ENCODE peak calls at places on chromosomes 6 and 20, in eight cellular contexts. Z is tibial nerve, V is neural progenitor cell, Q is neuronal stem cell, M is brain microvascular endothelial cell, E is OCI-LY7, C is cardiac muscle cell, F is body of pancreas. K is an unnamed sample. For H3K36me3, the result is how much of the 10 kb centered on the place peaks cover.

GRCh38 chr6:70520575-70520974 is 46.2 kb upstream of the SDHAF4 start:
- DNase-seq in F (no peak), Q (no peak), M (no peak), Z (no peak), V (no peak), C (no peak), E (peak), K (no peak)

GRCh38 chr6:69487688-69488087 is 309.1 kb downstream of the LMBRD1 start:
- DNase-seq in Z (no peak), C (no peak), V (peak), Q (no peak), E (peak), M (no peak), F (no peak), K (peak)

GRCh38 chr6:53128842-53129241 is 19.8 kb downstream of the GCM1 start:
- DNase-seq in M (no peak), E (no peak), F (no peak), V (no peak), Z (no peak), Q (no peak), C (no peak), K (no peak)

GRCh38 chr6:97023982-97024381 is 99.5 kb downstream of the KLHL32 start:
- DNase-seq in M (no peak), C (no peak), F (no peak), Q (no peak), Z (no peak), E (no peak), V (no peak), K (no peak)

GRCh38 chr20:60249436-60249835 is 291.2 kb downstream of the CDH26 start:
- DNase-seq in M (peak), E (no peak), V (no peak), Z (no peak), C (no peak), F (no peak), Q (no peak), K (no peak)

GRCh38 chr6:39493174-39493573 is 170.7 kb upstream of the KCNK16 start:
- DNase-seq in Q (no peak), C (peak), E (no peak), M (no peak), Z (no peak), F (no peak), V (no peak), K (no peak)

GRCh38 chr20:32493356-32493755 is 91.8 kb downstream of the NOL4L start:
- DNase-seq in C (no peak), M (no peak), V (no peak), Q (no peak), E (no peak), F (no peak), Z (no peak), K (no peak)

GRCh38 chr6:44439270-44440045 is 52.0 kb downstream of the CDC5L start:
- DNase-seq in F (no peak), V (no peak), Z (no peak), C (no peak), Q (no peak), E (no peak), M (peak), K (no peak)

GRCh38 chr6:77231438-77232305 is 231.6 kb downstream of the HTR1B start:
- DNase-seq in Z (no peak), E (no peak), V (peak), M (peak), C (peak), Q (peak), F (no peak), K (no peak)

GRCh38 chr6:105015482-105015881 is 58.6 kb downstream of the LIN28B start:
- DNase-seq in C (no peak), Z (no peak), E (no peak), F (no peak), M (no peak), V (no peak), Q (no peak), K (no peak)

GRCh38 chr20:5090191-5090590 is 29.6 kb downstream of the PCNA start:
- DNase-seq in V (no peak), C (no peak), M (no peak), E (peak), F (no peak), Q (no peak), Z (peak), K (no peak)

GRCh38 chr6:84762941-84763396 is 1.4 kb downstream of the TBX18 start:
- DNase-seq in Q (no peak), M (no peak), F (peak), E (no peak), Z (peak), C (no peak), V (peak), K (peak)

GRCh38 chr20:8373579-8373978 is 241.5 kb downstream of the PLCB1 start:
- DNase-seq in C (no peak), Q (no peak), Z (no peak), E (no peak), F (no peak), M (no peak), V (no peak), K (no peak)

GRCh38 chr6:30154709-30155521 is 6.1 kb downstream of the TRIM10 start:
- DNase-seq in M (peak), E (no peak), C (no peak), Z (no peak), V (no peak), F (no peak), Q (no peak), K (peak)

GRCh38 chr6:71190809-71191208 is 97.8 kb upstream of the OGFRL1 start:
- DNase-seq in Q (no peak), C (peak), Z (no peak), V (peak), E (peak), F (no peak), M (no peak), K (no peak)

GRCh38 chr6:13538084-13538483 is 36.3 kb upstream of the SIRT5 start:
- DNase-seq in M (peak), E (peak), C (peak), F (no peak), V (no peak), Z (no peak), Q (no peak), K (peak)

GRCh38 chr6:168110437-168110836 is 31.4 kb upstream of the FRMD1 start:
- DNase-seq in Z (no peak), C (no peak), M (no peak), V (no peak), E (no peak), F (no peak), Q (no peak), K (no peak)

GRCh38 chr6:140957334-140957733 is 1175.4 kb upstream of the GJE1 start:
- DNase-seq in V (no peak), F (no peak), C (no peak), M (no peak), E (no peak), Z (no peak), Q (no peak), K (peak)

GRCh38 chr6:21588812-21589811 is 4.4 kb upstream of the SOX4 start:
- DNase-seq in E (peak), F (peak), V (peak), M (peak), Q (peak), Z (peak), C (peak), K (peak)

GRCh38 chr20:50318709-50319108 is 128.1 kb downstream of the CEBPB start:
- DNase-seq in F (no peak), V (no peak), C (no peak), M (no peak), Q (no peak), Z (no peak), E (no peak), K (no peak)

GRCh38 chr6:156056085-156056484 is 600.4 kb upstream of the NOX3 start:
- DNase-seq in Z (no peak), C (no peak), M (no peak), E (no peak), V (no peak), Q (no peak), F (no peak), K (no peak)

GRCh38 chr20:38434310-38434741 is 802 bp downstream of the SNHG17 start:
- DNase-seq in M (no peak), C (peak), Z (no peak), V (peak), Q (no peak), F (peak), E (peak), K (peak)

GRCh38 chr20:57957397-57958049 is 247.7 kb upstream of the PMEPA1 start:
- DNase-seq in M (peak), V (no peak), Z (no peak), E (no peak), C (no peak), F (no peak), Q (no peak), K (peak)

GRCh38 chr6:31686483-31686882 is 5.6 kb upstream of the LY6G5C start:
- DNase-seq in C (no peak), Q (no peak), M (no peak), E (no peak), F (no peak), V (no peak), Z (no peak), K (no peak)

GRCh38 chr6:161079566-161080262 is 88.1 kb downstream of the MAP3K4 start:
- DNase-seq in C (no peak), M (peak), E (no peak), Q (no peak), Z (no peak), V (no peak), F (no peak), K (no peak)

DNA sequence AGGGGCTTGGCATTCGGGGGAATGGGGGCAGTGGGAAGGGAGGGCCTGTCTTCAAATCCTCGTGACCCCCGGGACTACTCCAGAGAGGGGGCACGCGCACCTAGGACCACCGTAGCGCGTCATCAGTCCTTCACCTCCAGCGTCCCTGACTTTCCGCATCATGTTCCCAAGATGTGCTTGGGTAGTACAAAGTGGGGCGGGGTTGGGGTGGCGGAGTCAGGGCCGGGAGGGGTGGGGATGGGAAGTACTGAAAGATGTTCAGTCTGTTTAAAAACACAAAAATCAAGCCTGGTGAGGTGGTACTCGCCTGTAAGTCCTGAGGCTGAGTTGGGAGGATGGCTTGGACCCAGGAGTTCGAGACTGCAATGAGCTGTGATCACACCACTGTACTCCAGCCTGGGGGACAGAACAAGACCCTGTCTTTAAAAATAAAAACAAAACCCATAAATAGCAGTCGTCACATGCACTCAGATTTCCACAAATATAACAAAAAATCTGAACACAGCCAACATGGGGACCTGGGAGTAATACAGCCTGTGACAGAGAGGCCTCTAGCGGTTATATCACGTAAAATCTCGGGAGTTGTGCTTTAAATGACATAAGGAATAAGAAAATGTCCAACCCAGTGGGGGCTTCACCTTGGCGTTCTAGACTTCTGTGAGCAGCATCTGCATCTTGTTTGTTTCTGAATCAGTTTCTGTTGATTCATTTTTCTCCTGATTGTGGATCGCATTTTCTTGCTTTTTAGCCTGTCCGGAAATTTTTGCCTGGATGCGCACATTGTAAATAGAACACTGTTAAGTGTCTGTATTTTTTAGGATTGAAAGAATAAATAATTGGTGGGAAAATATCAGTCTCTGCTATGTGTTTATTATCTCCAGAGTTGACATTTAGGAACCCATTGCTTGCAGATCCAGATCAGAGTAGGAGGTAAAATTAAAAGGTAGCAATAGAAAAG is 698 bp upstream of the LRP11 start:
- DNase-seq in M (peak), V (peak), Z (peak), F (peak), C (peak), E (peak), Q (peak), K (peak)
- H3K27ac ChIP-seq in M (peak), V (no peak), Z (peak), F (peak), C (no peak), E (no peak), Q (no peak), K (peak)

DNA sequence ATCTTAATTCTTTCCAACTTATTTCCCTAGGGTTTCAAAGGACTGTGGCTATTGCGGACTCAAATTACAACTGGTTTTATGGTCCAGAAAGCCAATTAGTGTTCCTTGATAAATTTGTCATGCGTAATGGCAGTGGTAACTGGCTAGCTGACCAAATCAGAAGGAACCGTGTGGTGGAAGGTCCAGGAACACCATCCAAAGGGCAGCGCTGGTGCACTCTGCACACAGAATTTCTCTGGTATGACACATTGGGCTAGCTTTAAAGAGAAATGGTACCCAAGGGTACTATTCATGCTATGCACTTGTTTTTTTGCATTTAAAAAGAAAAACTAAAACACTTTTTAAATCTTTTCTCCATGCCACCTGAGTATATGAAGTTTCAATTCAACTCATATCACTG is 27.9 kb upstream of the CALHM6 start:
- DNase-seq in Q (no peak), M (no peak), E (no peak), C (no peak), F (no peak), V (no peak), Z (no peak), K (no peak)
- H3K36me3 ChIP-seq in Q (under half), M (under half), E (under half), C (under half), F (under half), V (under half), Z (half or more), K (under half)

GRCh38 chr6:166657531-166657930 is 30.5 kb upstream of the RPS6KA2 start:
- DNase-seq in M (no peak), Z (no peak), E (no peak), V (no peak), Q (no peak), F (no peak), C (no peak), K (no peak)
- H3K27ac ChIP-seq in M (no peak), Z (no peak), E (no peak), V (no peak), Q (no peak), F (no peak), C (no peak), K (no peak)

GRCh38 chr6:36207155-36207554 is 10.6 kb downstream of the BRPF3 start:
- DNase-seq in Z (no peak), C (no peak), Q (no peak), V (no peak), E (no peak), F (no peak), M (no peak), K (peak)
- H3K36me3 ChIP-seq in Z (half or more), C (half or more), Q (half or more), V (under half), E (half or more), F (under half), M (half or more), K (under half)

K was measured in small intestine.